ENCODE peak calls at places on chromosomes 5 and 9, in ten cellular contexts. A is iPS-NIHi11, H is mesothelial cell of epicardium, B is HFFc6, X is RWPE1, Z is stomach, F is NCI-H460, W is neural progenitor cell, E is AG04450, G is RKO. M is an unnamed sample.

GRCh38 chr9:110939053-110939452 is 99.2 kb downstream of the LPAR1 start:
- DNase-seq in E (no peak), G (no peak), W (no peak), A (no peak), X (no peak), B (no peak), Z (no peak), F (no peak), H (no peak), M (no peak)

GRCh38 chr9:134957165-134957944 is 39.6 kb upstream of the FCN1 start:
- DNase-seq in X (no peak), A (no peak), H (no peak), Z (no peak), G (no peak), F (no peak), W (peak), E (no peak), B (no peak), M (peak)

GRCh38 chr5:68216737-68217231 is 1.2 kb downstream of the PIK3R1 start:
- DNase-seq in X (peak), F (no peak), B (no peak), Z (no peak), G (peak), A (peak), W (peak), E (no peak), H (no peak), M (no peak)

GRCh38 chr5:127290946-127291763 is 559 bp downstream of the MEGF10 start:
- DNase-seq in H (no peak), E (no peak), X (no peak), W (peak), F (no peak), Z (no peak), G (no peak), B (no peak), A (peak), M (no peak)

GRCh38 chr9:94804917-94805544 is 78.5 kb downstream of the AOPEP start:
- DNase-seq in X (peak), Z (no peak), W (no peak), A (no peak), G (no peak), B (no peak), H (no peak), F (peak), E (no peak), M (no peak)

GRCh38 chr5:119410448-119411170 is 41.7 kb upstream of the HSD17B4 start:
- DNase-seq in W (no peak), B (no peak), F (no peak), X (no peak), E (no peak), H (no peak), G (no peak), A (no peak), Z (no peak), M (no peak)

GRCh38 chr5:122500245-122501086 is 188.4 kb downstream of the SNCAIP start:
- DNase-seq in X (peak), W (peak), Z (no peak), E (peak), G (peak), B (peak), H (no peak), F (peak), A (peak), M (no peak)

GRCh38 chr5:169018980-169019379 is 282.0 kb downstream of the SLIT3 start:
- DNase-seq in B (no peak), Z (no peak), E (no peak), W (no peak), X (no peak), G (no peak), H (no peak), A (no peak), F (no peak), M (no peak)

GRCh38 chr5:16492398-16493175 is 27.0 kb upstream of the ZNF622 start:
- DNase-seq in A (no peak), F (no peak), Z (peak), G (peak), H (no peak), B (peak), E (peak), W (peak), X (peak), M (no peak)

GRCh38 chr9:106921341-106921899 is 58.5 kb downstream of the ZNF462 start:
- DNase-seq in E (peak), W (peak), G (no peak), Z (no peak), X (no peak), B (peak), F (peak), H (no peak), A (no peak), M (no peak)

GRCh38 chr5:14364576-14365472 is 216.8 kb upstream of the OTULINL start:
- DNase-seq in A (peak), B (no peak), E (no peak), H (no peak), W (peak), G (no peak), F (peak), Z (peak), X (peak), M (no peak)

M was measured in type B pancreatic cell.